ENCODE peak calls at places on chromosomes 13 and 19, in nine cellular contexts. B, N, S, G, X, P, O, H and T are unnamed samples.

GRCh38 chr19:45442927-45443461 is 19.3 kb upstream of the ERCC1 start:
- DNase-seq in P (no peak), X (peak), H (peak), O (peak), B (peak), N (no peak), S (peak), G (peak), T (no peak)

GRCh38 chr19:48627211-48627864 is 8.0 kb downstream of the SPHK2 start:
- DNase-seq in H (peak), P (no peak), N (no peak), S (no peak), O (no peak), X (no peak), G (no peak), B (no peak), T (no peak)

GRCh38 chr19:39046037-39046821 is 13.9 kb upstream of the FBXO27 start:
- DNase-seq in N (no peak), P (no peak), B (peak), G (peak), H (no peak), S (no peak), X (no peak), O (no peak), T (no peak)

GRCh38 chr19:32896516-32897214 is 27.1 kb upstream of the SLC7A9 start:
- DNase-seq in P (no peak), G (no peak), H (no peak), S (no peak), O (peak), N (no peak), B (no peak), X (no peak), T (no peak)

GRCh38 chr13:97781891-97782305 is 171.6 kb upstream of the IPO5 start:
- DNase-seq in S (no peak), N (no peak), X (no peak), P (no peak), B (no peak), G (no peak), H (peak), O (peak), T (no peak)

GRCh38 chr13:42354246-42355117 is 82.5 kb downstream of the AKAP11 start:
- DNase-seq in S (no peak), B (peak), X (no peak), N (no peak), O (peak), P (no peak), H (peak), G (peak), T (peak)

GRCh38 chr19:40802300-40803169 is 3.5 kb downstream of the EGLN2 start:
- DNase-seq in H (peak), N (no peak), B (no peak), G (no peak), P (no peak), S (peak), O (no peak), X (peak), T (no peak)

GRCh38 chr19:12260861-12261260 is 33.8 kb downstream of the ZNF44 start:
- DNase-seq in N (no peak), S (no peak), X (no peak), G (no peak), P (no peak), B (no peak), H (no peak), O (no peak), T (no peak)

GRCh38 chr13:100063333-100063732 is 25.6 kb upstream of the PCCA start:
- DNase-seq in N (no peak), H (no peak), O (no peak), G (no peak), P (no peak), S (no peak), B (peak), X (no peak), T (peak)

GRCh38 chr19:51185069-51185867 is 39.6 kb upstream of the CD33 start:
- DNase-seq in S (no peak), P (no peak), O (no peak), H (no peak), G (no peak), B (no peak), X (no peak), N (no peak), T (no peak)

GRCh38 chr19:681029-681626 is 4.9 kb downstream of the FSTL3 start:
- DNase-seq in H (peak), N (peak), O (no peak), P (no peak), G (peak), S (peak), B (no peak), X (no peak), T (no peak)

GRCh38 chr19:33393286-33394005 is 19.9 kb downstream of the CEBPG start:
- DNase-seq in B (no peak), P (no peak), H (no peak), G (no peak), S (peak), N (peak), X (no peak), O (no peak), T (no peak)

GRCh38 chr19:45474941-45475516 is 7.2 kb downstream of the FOSB start:
- DNase-seq in H (peak), B (peak), G (no peak), N (no peak), X (no peak), O (peak), P (no peak), S (no peak), T (no peak)

GRCh38 chr13:30792257-30793000 is 57.1 kb downstream of the ALOX5AP start:
- DNase-seq in N (peak), X (peak), G (no peak), S (peak), P (no peak), H (peak), O (peak), B (peak), T (peak)

GRCh38 chr19:40502647-40503046 is 35.8 kb downstream of the SPTBN4 start:
- DNase-seq in S (no peak), N (no peak), P (no peak), B (no peak), G (no peak), H (peak), X (no peak), O (no peak), T (no peak)

GRCh38 chr19:43592800-43593350 is 3.1 kb downstream of the IRGQ start:
- DNase-seq in S (no peak), B (no peak), P (no peak), X (no peak), H (no peak), G (no peak), O (no peak), N (no peak), T (no peak)

GRCh38 chr19:55058781-55059610 is 4.0 kb downstream of the RDH13 start:
- DNase-seq in N (no peak), H (no peak), S (no peak), P (no peak), O (no peak), G (peak), B (no peak), X (no peak), T (no peak)

GRCh38 chr13:111219306-111219705 is 101.1 kb upstream of the TEX29 start:
- DNase-seq in P (no peak), O (peak), N (no peak), G (no peak), S (no peak), H (peak), B (peak), X (no peak), T (peak)

GRCh38 chr19:1001538-1002166 is 1.4 kb downstream of the GRIN3B start:
- DNase-seq in G (peak), X (no peak), O (no peak), P (peak), N (no peak), H (peak), B (peak), S (peak), T (no peak)

GRCh38 chr19:18414504-18415176 is 4.6 kb upstream of the SSBP4 start:
- DNase-seq in X (no peak), H (no peak), B (no peak), S (no peak), G (peak), P (no peak), O (no peak), N (no peak), T (no peak)

GRCh38 chr13:26929971-26930730 is 169.6 kb upstream of the GPR12 start:
- DNase-seq in P (peak), G (peak), N (no peak), H (peak), X (peak), S (peak), O (peak), B (peak), T (peak)

GRCh38 chr13:36344886-36345437 is 1.2 kb downstream of the SPART start:
- DNase-seq in P (no peak), G (peak), B (no peak), S (no peak), H (peak), X (no peak), N (no peak), O (no peak), T (no peak)

GRCh38 chr13:81395368-81395767 is 1054.4 kb upstream of the SPRY2 start:
- DNase-seq in N (no peak), S (peak), G (no peak), O (no peak), B (peak), P (no peak), H (peak), X (no peak), T (no peak)

GRCh38 chr13:19726611-19727010 is 56.1 kb downstream of the PSPC1 start:
- DNase-seq in N (no peak), B (no peak), X (no peak), O (no peak), P (no peak), G (no peak), H (no peak), S (no peak), T (no peak)

GRCh38 chr19:49338023-49338677 is 2.9 kb downstream of the CD37 start:
- DNase-seq in O (no peak), H (no peak), B (no peak), N (peak), S (no peak), X (no peak), P (no peak), G (no peak), T (no peak)

DNA sequence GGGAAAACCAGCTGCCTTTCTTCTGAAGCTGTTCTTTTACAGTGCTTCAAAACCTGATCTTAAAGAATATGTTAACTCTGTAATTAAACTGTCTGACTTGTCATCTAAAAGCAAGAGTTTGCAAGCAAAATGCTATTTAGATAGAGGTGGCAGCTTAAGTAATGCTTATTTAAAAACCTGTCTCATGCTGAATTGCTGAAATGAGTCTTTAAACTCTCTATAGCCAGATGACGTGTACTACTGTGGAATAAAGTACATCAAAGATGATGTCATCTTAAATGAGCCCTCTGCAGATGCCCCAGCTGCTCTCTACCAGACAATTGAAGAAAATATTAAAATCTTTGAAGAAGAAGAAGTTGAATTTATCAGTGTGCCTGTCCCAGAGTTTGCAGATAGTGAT is 22.9 kb downstream of the ITM2B start:
- DNase-seq in N (no peak), P (no peak), X (no peak), S (no peak), O (peak), H (no peak), B (no peak), G (no peak), T (no peak)
- H3K4me3 ChIP-seq in N (no peak), P (no peak), X (no peak), S (no peak), O (no peak), H (no peak), B (no peak), G (no peak), T (no peak)

GRCh38 chr19:35848486-35848885 is 3.8 kb downstream of the NPHS1 start:
- DNase-seq in B (no peak), O (no peak), X (no peak), N (no peak), P (no peak), G (no peak), H (no peak), S (no peak), T (no peak)

GRCh38 chr19:35846038-35846668 is 6.2 kb downstream of the NPHS1 start:
- DNase-seq in S (no peak), B (peak), G (no peak), N (no peak), P (no peak), O (no peak), X (no peak), H (no peak), T (no peak)

GRCh38 chr19:35845215-35846037 is 6.9 kb downstream of the NPHS1 start:
- DNase-seq in N (no peak), S (peak), P (no peak), X (no peak), B (peak), O (no peak), G (no peak), H (peak), T (no peak)

GRCh38 chr19:35848919-35849505 is 3.3 kb downstream of the NPHS1 start:
- DNase-seq in X (no peak), B (no peak), P (no peak), H (no peak), S (no peak), N (no peak), O (no peak), G (no peak), T (no peak)

GRCh38 chr19:35847911-35848310 is 4.4 kb downstream of the NPHS1 start:
- DNase-seq in S (no peak), G (no peak), H (no peak), P (no peak), X (no peak), N (no peak), B (no peak), O (no peak), T (no peak)
- H3K4me3 ChIP-seq in S (no peak), G (no peak), H (no peak), P (no peak), X (no peak), N (no peak), B (no peak), O (no peak), T (no peak)

GRCh38 chr13:25473864-25474263 is 102.1 kb downstream of the ATP8A2 start:
- DNase-seq in H (peak), S (no peak), N (no peak), P (no peak), B (no peak), O (no peak), X (no peak), G (no peak), T (no peak)

GRCh38 chr13:25466880-25467279 is 95.1 kb downstream of the ATP8A2 start:
- DNase-seq in G (no peak), P (no peak), X (no peak), B (no peak), S (no peak), O (no peak), H (no peak), N (no peak), T (no peak)

GRCh38 chr13:25468330-25469178 is 96.8 kb downstream of the ATP8A2 start:
- DNase-seq in O (peak), G (peak), N (no peak), H (peak), P (no peak), S (peak), X (no peak), B (no peak), T (no peak)

GRCh38 chr13:25463496-25463895 is 91.7 kb downstream of the ATP8A2 start:
- DNase-seq in S (no peak), P (no peak), H (peak), N (no peak), O (no peak), G (no peak), X (no peak), B (no peak), T (no peak)

GRCh38 chr13:25469179-25469545 is 97.4 kb downstream of the ATP8A2 start:
- DNase-seq in P (no peak), N (no peak), S (no peak), G (no peak), H (no peak), X (no peak), B (no peak), O (no peak), T (no peak)
- H3K4me3 ChIP-seq in P (no peak), N (peak), S (no peak), G (no peak), H (no peak), X (no peak), B (no peak), O (no peak), T (peak)

GRCh38 chr13:21006141-21007005 is 55.0 kb downstream of the LATS2 start:
- DNase-seq in B (no peak), N (no peak), G (no peak), S (no peak), X (peak), P (no peak), H (no peak), O (no peak), T (no peak)
- H3K4me3 ChIP-seq in B (no peak), N (peak), G (no peak), S (no peak), X (no peak), P (no peak), H (no peak), O (no peak), T (no peak)

DNA sequence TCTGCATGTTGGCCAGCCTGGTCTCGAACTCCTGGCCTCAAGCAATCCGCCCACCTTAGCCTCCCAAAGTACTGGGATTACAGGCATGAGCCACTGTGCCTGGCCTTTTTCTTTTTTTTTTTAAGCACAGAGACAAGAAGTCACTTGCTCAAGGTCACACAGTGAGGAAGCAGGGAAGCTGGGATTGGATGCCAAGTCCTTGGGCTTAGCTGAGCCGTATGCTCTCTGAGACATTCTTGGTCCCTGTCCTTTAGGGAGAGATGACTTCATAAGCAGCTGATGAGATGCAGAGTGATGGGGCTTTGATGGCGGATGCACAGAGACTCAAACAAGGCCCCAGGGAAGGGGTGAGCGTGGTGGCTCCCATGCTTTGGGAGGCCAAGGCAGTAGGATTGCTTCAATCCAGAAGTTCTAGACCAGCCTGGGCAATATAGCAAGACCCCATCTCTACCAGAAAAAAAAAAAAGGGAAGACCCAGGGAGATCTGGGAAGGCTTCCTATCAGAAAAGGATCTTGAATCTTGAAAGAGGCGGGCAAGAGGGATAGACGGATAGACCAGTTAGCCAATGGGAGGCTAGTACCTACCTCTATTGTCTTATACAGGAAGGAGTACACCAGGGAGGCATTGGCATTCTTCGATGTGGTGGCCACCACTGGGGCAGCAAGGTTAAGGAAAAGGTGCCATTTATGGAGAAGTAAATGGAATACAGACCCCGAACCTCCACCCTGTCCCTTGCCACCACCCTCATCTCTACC is 3.9 kb downstream of the AP1M2 start:
- DNase-seq in H (no peak), N (no peak), X (no peak), B (no peak), P (no peak), S (no peak), G (no peak), O (no peak), T (no peak)
- H3K4me3 ChIP-seq in H (no peak), N (no peak), X (no peak), B (no peak), P (no peak), S (no peak), G (no peak), O (no peak), T (no peak)

DNA sequence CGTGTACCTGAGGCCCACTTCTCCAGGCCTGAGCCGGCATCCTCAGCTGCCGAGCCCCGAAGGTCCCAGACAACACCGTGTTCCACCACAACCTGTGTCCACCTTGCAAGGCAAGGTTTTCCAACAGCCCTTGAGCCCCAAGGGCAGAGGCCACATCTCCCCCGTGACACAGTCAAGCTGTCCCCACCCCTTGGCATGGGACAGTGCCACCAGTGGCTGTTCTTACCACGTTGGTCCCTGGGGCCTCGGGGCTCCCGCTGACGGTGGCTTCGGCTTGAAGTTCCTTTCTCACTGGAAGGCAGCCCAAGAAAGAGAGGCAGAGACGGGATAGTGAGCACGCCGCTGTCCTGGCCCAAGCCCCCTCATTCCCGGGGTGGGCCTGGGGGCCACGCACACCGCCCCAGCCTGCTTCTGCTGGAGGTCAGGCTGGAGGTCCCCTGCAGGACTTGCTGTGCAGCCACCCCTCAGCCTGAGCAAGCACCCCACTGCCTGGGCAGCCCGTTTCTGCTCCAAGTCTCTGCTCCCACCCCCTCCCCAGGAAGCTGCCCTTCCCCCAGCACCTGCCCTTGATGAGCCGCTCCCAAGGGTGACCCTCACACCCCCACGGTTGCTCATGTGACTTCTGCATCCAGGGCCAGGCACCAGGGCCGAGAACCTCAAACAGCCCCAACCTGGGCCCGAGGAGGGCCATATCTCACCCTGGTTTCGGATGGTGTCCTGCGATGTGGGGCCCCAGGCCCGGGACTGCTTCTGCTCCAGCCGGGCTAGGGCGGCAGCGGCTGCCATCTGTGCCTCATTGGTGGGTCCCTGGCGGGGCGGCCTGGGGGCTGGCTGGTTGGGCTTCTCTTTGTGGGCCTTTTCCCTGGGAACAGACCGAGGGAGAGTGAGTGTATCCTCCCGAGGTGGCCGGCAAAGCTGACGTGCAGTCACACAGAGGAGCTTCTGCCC is 4.1 kb downstream of the UBXN6 start:
- DNase-seq in P (no peak), X (no peak), O (no peak), H (no peak), G (no peak), N (no peak), S (peak), B (no peak), T (no peak)
- H3K4me3 ChIP-seq in P (no peak), X (no peak), O (no peak), H (no peak), G (no peak), N (no peak), S (no peak), B (peak), T (no peak)

DNA sequence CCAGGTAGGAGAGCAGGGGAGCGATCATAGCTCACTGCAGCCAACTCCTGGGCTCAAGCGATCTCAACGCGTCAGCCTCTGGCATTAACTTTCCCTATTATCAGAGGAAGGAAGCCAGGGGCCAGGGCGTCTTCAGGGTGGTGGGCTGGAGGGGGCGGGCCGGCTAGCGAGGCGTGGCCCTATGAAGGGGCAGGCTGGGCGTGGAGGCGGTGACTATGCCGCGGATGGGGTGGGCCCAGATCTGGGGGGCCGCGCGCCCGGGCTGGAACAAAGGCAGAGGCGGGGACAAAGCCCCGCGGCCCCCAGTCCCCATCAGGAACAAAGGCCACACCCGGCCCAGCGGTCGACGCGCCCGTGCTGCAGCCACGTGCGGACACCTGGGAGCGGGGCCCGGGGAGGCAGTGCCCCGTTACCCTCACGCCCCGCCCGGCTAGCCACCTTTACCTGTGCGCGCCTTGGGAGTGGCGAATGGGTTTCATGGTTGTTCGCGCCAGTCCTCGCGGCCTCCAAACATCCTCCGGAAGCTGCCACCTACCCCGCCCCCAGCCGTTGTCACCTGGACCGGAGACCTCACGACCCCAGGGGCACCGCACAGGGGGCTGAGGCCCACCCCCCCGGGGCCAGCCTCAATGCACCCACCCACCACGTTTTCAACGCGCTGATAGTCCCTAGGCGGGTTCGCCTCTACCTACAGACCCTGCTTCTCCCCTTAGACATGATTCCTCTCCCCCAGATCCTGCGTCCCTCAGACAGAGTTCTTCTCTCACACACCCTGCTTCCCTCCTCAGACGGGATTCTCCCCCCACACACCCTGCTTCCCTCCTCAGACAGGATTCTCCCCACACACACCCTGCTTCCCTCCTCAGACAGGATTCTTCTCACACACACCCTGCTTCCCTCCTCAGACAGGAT is 5.4 kb upstream of the TRIM28 start:
- DNase-seq in G (peak), X (no peak), H (no peak), S (no peak), B (no peak), N (no peak), P (no peak), O (no peak), T (no peak)
- H3K4me3 ChIP-seq in G (peak), X (peak), H (peak), S (no peak), B (no peak), N (peak), P (peak), O (no peak), T (peak)